ENCODE peak calls at places on chromosomes 12 and 14, in four cellular contexts. T is spleen, V is neural progenitor cell, J is lower lobe of right lung. U is an unnamed sample.

GRCh38 chr14:92368001-92368400 is 45.0 kb downstream of the SLC24A4 start:
- DNase-seq in T (no peak), V (no peak), J (no peak), U (no peak)

GRCh38 chr14:30298266-30298795 is 260.6 kb upstream of the G2E3 start:
- DNase-seq in T (no peak), V (no peak), J (no peak), U (no peak)

GRCh38 chr12:123696641-123697040 is 15.5 kb upstream of the ATP6V0A2 start:
- DNase-seq in T (no peak), V (peak; percentile 35), J (no peak), U (no peak)

GRCh38 chr12:50515587-50515986 is 10.8 kb downstream of the DIP2B start:
- DNase-seq in T (no peak), V (no peak), J (no peak), U (no peak)

GRCh38 chr12:117501470-117501869 is 140.0 kb upstream of the NOS1 start:
- DNase-seq in T (no peak), V (no peak), J (peak; percentile 58), U (peak; percentile 78)

GRCh38 chr12:32107376-32108267 is 975 bp downstream of the BICD1 start:
- DNase-seq in T (no peak), V (peak; percentile 48), J (no peak), U (no peak)

GRCh38 chr12:24947541-24948451 is 1.1 kb downstream of the BCAT1 start:
- DNase-seq in T (no peak), V (peak; percentile 40), J (no peak), U (no peak)

GRCh38 chr12:113912761-113913295 is 53.3 kb downstream of the RBM19 start:
- DNase-seq in T (peak; percentile 81), V (peak; percentile 89), J (peak; percentile 62), U (peak; percentile 73)

GRCh38 chr12:48003226-48004038 is 844 bp downstream of the COL2A1 start:
- DNase-seq in T (no peak), V (peak; percentile 72), J (no peak), U (no peak)

GRCh38 chr12:9214536-9214935 is 6.3 kb upstream of the PZP start:
- DNase-seq in T (no peak), V (no peak), J (no peak), U (no peak)

GRCh38 chr12:21418403-21418802 is 19.1 kb upstream of the PYROXD1 start:
- DNase-seq in T (no peak), V (no peak), J (no peak), U (no peak)

GRCh38 chr14:65015391-65015790 is 28.7 kb downstream of the FNTB start:
- DNase-seq in T (no peak), V (no peak), J (no peak), U (no peak)

GRCh38 chr14:90387201-90387600 is 9.6 kb upstream of the CALM1 start:
- DNase-seq in T (no peak), V (no peak), J (no peak), U (no peak)

GRCh38 chr14:100407376-100408102 is 84.4 kb downstream of the SLC25A47 start:
- DNase-seq in T (no peak), V (no peak), J (no peak), U (peak; percentile 32)

GRCh38 chr14:89190779-89191513 is 226.1 kb downstream of the FOXN3 start:
- DNase-seq in T (no peak), V (peak; percentile 59), J (no peak), U (no peak)

GRCh38 chr12:133130808-133131128 is 341 bp downstream of the ZNF10 start:
- DNase-seq in T (peak; percentile 87), V (no peak), J (peak; percentile 65), U (peak; percentile 69)

GRCh38 chr14:91358654-91359210 is 58.9 kb downstream of the CCDC88C start:
- DNase-seq in T (peak; percentile 51), V (no peak), J (no peak), U (no peak)

GRCh38 chr14:36579573-36580140 is 2.8 kb downstream of the NKX2-8 start:
- DNase-seq in T (no peak), V (peak; percentile 44), J (no peak), U (no peak)

GRCh38 chr14:88189040-88189839 is 133.8 kb downstream of the KCNK10 start:
- DNase-seq in T (no peak), V (peak; percentile 87), J (no peak), U (no peak)

GRCh38 chr14:74642011-74642410 is 30.0 kb upstream of the LTBP2 start:
- DNase-seq in T (peak; percentile 59), V (no peak), J (no peak), U (no peak)

GRCh38 chr12:93946542-93947150 is 201.7 kb upstream of the PLXNC1 start:
- DNase-seq in T (no peak), V (no peak), J (no peak), U (no peak)

GRCh38 chr12:96170328-96170727 is 23.8 kb upstream of the ELK3 start:
- DNase-seq in T (peak; percentile 78), V (no peak), J (no peak), U (no peak)

GRCh38 chr14:46574236-46574970 is 77.2 kb downstream of the RPL10L start:
- DNase-seq in T (no peak), V (no peak), J (no peak), U (no peak)

GRCh38 chr14:78232666-78233065 is 62.5 kb downstream of the NRXN3 start:
- DNase-seq in T (no peak), V (no peak), J (no peak), U (no peak)

GRCh38 chr14:74604157-74604556 is 7.9 kb downstream of the LTBP2 start:
- DNase-seq in T (no peak), V (no peak), J (no peak), U (no peak)

GRCh38 chr12:6208140-6208539 is 7.9 kb downstream of the CD9 start:
- DNase-seq in T (no peak), V (no peak), J (no peak), U (no peak)
- H3K4me1 ChIP-seq in T (peaks cover 19% of the 10 kb centered on the region), V (peaks cover 18% of the 10 kb centered on the region), J (peaks cover 96% of the 10 kb centered on the region), U (peaks cover 79% of the 10 kb centered on the region)

GRCh38 chr14:68876976-68877375 is 84.1 kb upstream of the ZFP36L1 start:
- DNase-seq in T (no peak), V (no peak), J (no peak), U (no peak)

GRCh38 chr14:68871392-68871791 is 78.5 kb upstream of the ZFP36L1 start:
- DNase-seq in T (no peak), V (no peak), J (no peak), U (no peak)

GRCh38 chr14:68873379-68873778 is 80.5 kb upstream of the ZFP36L1 start:
- DNase-seq in T (no peak), V (no peak), J (no peak), U (no peak)

GRCh38 chr14:68877993-68878575 is 85.2 kb upstream of the ZFP36L1 start:
- DNase-seq in T (no peak), V (no peak), J (no peak), U (no peak)

DNA sequence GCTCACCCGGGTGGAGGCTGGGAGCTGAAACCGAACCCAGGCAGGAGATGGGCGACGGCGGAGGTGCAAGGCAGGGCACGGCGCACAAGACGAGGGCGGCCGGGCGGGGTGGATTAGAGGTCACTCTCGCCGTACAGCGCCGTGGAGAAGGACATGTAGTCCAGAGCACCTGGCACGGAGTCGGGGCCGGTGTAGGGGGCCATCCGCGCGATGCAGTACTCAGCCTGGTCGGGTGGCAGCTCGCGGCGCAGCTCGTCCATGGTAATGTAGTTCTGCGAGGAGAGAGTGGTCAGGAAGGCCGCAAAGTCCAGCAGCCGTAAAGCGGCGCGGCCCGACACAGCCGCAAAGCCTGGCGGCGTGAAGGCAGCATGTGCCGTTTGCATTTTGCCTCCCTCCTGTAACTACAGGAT is 81.9 kb upstream of the ZFP36L1 start:
- DNase-seq in T (no peak), V (no peak), J (no peak), U (no peak)
- H3K4me1 ChIP-seq in T (no peaks in the 10 kb centered on the region), V (no peaks in the 10 kb centered on the region), J (no peaks in the 10 kb centered on the region), U (no peaks in the 10 kb centered on the region)

GRCh38 chr14:61350427-61350826 is 29.0 kb downstream of the PRKCH start:
- DNase-seq in T (no peak), V (no peak), J (no peak), U (no peak)
- H3K4me1 ChIP-seq in T (peaks cover 3% of the 10 kb centered on the region), V (no peaks in the 10 kb centered on the region), J (peaks cover 51% of the 10 kb centered on the region), U (peaks cover 41% of the 10 kb centered on the region)

GRCh38 chr12:125720961-125721360 is 655.7 kb downstream of the AACS start:
- DNase-seq in T (no peak), V (no peak), J (no peak), U (no peak)
- H3K4me1 ChIP-seq in T (no peaks in the 10 kb centered on the region), V (no peaks in the 10 kb centered on the region), J (no peaks in the 10 kb centered on the region), U (no peaks in the 10 kb centered on the region)

U was measured in upper lobe of right lung.